ENCODE peak calls at places on chromosomes 2 and 18, in six cellular contexts. H is aorta, Q is astrocyte, F is tibial artery, U is esophagus squamous epithelium, I is thoracic aorta. E is an unnamed sample.

GRCh38 chr2:146764301-146764700 is 1080.5 kb upstream of the ACVR2A start:
- DNase-seq in H (no peak), Q (peak), F (no peak), U (no peak), I (no peak), E (no peak)

GRCh38 chr2:227460079-227460485 is 11.9 kb upstream of the AGFG1 start:
- DNase-seq in H (no peak), Q (peak), F (no peak), U (no peak), I (no peak), E (no peak)

GRCh38 chr2:70596293-70596692 is 42.7 kb upstream of the TGFA start:
- DNase-seq in H (no peak), Q (peak), F (no peak), U (no peak), I (no peak), E (no peak)

GRCh38 chr2:70643715-70644114 is 90.1 kb upstream of the TGFA start:
- DNase-seq in H (no peak), Q (no peak), F (no peak), U (no peak), I (no peak), E (peak)

GRCh38 chr2:88211005-88211808 is 41.1 kb downstream of the THNSL2 start:
- DNase-seq in H (no peak), Q (no peak), F (no peak), U (no peak), I (no peak), E (no peak)

GRCh38 chr2:27194538-27195354 is 17.1 kb upstream of the ATRAID start:
- DNase-seq in H (no peak), Q (no peak), F (no peak), U (no peak), I (no peak), E (no peak)

GRCh38 chr18:59208602-59209001 is 11.4 kb upstream of the GRP start:
- DNase-seq in H (no peak), Q (no peak), F (no peak), U (no peak), I (no peak), E (no peak)

GRCh38 chr2:212170382-212170781 is 368.2 kb downstream of the ERBB4 start:
- DNase-seq in H (no peak), Q (no peak), F (no peak), U (no peak), I (no peak), E (no peak)

GRCh38 chr2:172693529-172694185 is 42.0 kb upstream of the RAPGEF4 start:
- DNase-seq in H (no peak), Q (no peak), F (no peak), U (no peak), I (no peak), E (peak)

GRCh38 chr18:63882333-63883141 is 5.0 kb upstream of the SERPINB2 start:
- DNase-seq in H (no peak), Q (peak), F (no peak), U (no peak), I (no peak), E (no peak)

GRCh38 chr2:177332041-177332991 is 60.3 kb upstream of the AGPS start:
- DNase-seq in H (no peak), Q (peak), F (no peak), U (no peak), I (no peak), E (peak)

GRCh38 chr2:105294046-105294445 is 35.5 kb downstream of the TGFBRAP1 start:
- DNase-seq in H (no peak), Q (no peak), F (no peak), U (no peak), I (no peak), E (no peak)
- H3K27ac ChIP-seq in H (no peak), Q (no peak), F (no peak), U (no peak), I (no peak), E (no peak)

DNA sequence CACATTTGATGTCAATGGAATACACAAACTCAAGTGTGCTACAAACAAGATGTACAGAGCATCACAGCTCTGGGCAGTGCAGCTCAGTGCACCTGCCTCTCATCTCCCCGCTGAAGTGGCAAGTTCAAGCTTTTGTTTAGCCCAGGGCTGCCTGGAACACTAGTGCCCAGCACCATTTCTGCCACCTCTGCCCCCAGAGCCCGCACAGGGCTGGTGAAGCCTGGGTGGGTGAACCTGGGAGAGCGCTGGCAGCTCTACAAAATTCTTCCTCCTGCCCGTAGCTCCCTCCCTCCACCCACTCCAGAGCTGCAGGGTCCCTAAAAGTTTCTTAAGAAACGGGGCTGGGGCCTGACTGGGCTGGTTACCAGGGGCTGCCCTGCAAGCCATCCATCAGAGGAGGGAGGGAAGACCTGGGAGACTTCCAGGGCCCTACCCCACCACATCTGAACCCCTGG is 1.5 kb downstream of the HES6 start:
- DNase-seq in H (no peak), Q (no peak), F (no peak), U (no peak), I (no peak), E (no peak)
- H3K27ac ChIP-seq in H (no peak), Q (no peak), F (no peak), U (no peak), I (no peak), E (no peak)

DNA sequence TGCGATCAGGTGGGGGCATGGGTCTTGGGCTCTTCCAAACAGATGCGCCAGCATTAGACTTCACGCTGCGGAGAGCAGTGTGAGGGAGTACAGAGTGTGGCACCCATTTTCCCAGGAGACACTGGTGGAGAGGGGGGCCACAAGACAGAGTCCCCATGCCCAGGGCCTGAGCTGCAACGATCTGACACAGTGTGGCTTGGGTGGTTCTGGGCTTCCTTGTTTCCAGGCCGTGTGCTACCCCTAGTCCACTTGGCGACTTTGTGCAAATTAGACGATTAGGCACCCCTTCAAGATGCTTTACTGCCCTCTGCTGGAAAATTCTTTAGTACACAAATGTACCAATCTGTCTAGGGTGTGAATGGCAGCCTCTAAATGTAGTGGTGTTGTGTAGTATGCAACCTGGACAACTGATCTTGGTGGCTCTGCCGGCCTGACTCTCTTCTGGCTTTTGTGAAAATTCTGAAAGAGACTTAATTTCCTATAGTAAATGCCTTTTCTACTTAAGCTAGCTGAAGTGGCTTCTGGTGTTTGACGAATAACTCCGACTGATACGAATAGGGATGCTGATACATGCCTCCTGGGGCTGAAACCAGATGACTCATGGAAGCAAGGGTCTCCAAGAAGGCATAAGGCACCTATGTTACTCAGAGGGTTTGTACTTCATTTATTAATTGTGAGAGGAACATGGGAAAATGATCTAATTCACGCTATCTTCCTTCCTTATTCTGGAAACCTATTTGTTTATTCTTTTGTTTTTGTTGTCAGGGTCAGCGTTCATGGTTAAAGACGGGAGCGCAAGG is 92.3 kb upstream of the SMAD2 start:
- DNase-seq in H (peak), Q (peak), F (peak), U (no peak), I (no peak), E (peak)
- H3K27ac ChIP-seq in H (no peak), Q (no peak), F (no peak), U (no peak), I (no peak), E (no peak)

GRCh38 chr2:98683728-98684127 is 47.2 kb downstream of the MGAT4A start:
- DNase-seq in H (no peak), Q (no peak), F (no peak), U (no peak), I (no peak), E (no peak)

GRCh38 chr2:98691307-98691706 is 39.6 kb downstream of the MGAT4A start:
- DNase-seq in H (no peak), Q (no peak), F (no peak), U (no peak), I (no peak), E (no peak)

DNA sequence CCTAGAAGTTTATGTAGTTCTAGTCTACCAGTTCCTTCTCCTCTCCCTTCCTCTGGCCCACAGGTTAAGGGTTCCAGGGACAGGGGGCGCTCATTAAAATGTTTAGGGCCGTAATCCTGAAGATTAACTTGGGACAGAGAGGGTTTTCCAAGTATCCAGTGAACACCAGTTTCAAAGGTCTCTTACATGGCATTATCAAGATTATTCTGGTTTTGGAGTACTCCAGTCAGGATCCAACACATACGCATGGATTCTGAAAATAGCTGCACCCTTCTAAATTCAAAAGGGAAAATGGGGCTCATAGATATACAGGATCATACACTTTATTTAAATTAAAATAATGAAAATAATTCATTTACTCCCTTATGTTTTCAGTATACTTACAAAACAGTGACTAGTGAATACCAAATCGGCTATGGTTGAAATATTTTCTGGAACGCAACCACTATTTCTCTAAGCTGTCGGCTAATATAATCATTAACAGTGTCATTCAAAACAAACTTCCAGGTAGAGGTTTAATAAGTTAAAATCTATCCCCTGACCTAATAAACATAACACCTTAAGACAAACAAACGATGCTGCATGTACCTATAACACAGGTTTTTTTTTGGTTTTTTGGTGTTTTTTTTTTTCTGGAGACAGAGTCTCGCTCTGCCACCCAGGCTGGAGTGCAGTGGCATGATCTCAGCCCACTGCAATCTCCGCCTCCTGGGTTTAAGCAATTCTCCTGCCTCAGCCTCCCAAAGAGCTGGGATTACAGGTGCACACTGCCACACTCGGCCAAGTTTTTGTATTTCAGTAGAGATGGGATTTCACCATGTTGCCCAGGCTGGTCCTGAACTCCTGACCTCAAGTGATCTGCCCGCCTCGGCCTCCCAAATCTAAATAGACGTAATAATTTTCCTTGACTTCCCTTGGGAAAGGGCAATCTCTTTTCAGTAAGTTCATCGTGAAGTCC is 44.7 kb downstream of the MGAT4A start:
- DNase-seq in H (no peak), Q (no peak), F (no peak), U (no peak), I (no peak), E (no peak)
- H3K27ac ChIP-seq in H (no peak), Q (no peak), F (no peak), U (no peak), I (no peak), E (no peak)

GRCh38 chr2:24045511-24046508 is 1.4 kb downstream of the WDCP start:
- DNase-seq in H (no peak), Q (no peak), F (no peak), U (no peak), I (no peak), E (peak)

GRCh38 chr2:24047703-24048033 is 477 bp upstream of the WDCP start:
- DNase-seq in H (no peak), Q (no peak), F (no peak), U (no peak), I (no peak), E (no peak)

GRCh38 chr2:24046599-24046929 is 627 bp downstream of the WDCP start:
- DNase-seq in H (no peak), Q (no peak), F (no peak), U (no peak), I (no peak), E (no peak)

GRCh38 chr2:24048662-24049484 is 668 bp upstream of the FKBP1B start:
- DNase-seq in H (no peak), Q (no peak), F (no peak), U (no peak), I (no peak), E (no peak)

DNA sequence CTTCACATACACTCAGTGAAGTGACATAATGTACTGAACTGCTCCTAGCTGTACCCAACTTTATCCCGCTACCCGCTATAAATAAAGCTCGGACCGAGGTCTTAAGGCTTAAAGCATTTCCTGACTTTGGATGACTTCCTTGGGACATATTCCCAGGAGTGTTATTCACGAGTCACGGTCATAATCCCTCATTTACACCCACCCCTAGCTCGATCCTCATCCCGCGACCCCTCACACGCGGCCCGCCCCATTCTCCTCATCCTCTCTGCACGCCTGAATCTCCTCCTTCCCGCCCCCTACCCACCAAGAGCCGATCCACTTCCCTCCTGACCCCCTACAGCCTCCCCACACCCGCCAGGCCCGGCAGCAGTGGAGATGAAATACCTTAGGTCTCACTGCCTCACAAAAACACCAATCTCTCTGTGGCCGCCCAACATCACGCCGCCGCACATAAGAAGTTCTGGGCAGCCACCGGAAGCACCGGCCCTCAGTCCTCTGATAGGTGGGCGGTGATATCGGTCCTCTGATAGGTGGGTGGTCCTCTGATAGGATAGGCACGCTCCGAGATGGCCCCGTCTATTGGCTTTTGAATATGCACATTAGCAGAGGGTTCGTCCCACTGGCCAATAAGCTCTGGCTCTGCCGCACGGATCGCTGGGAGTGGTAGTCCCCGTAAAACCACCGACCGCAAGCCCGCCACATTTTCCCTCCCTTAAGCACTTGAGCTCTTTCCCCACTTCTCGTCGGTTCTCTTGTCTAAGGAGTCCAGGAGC is at the start of gene WDCP:
- DNase-seq in H (peak), Q (peak), F (peak), U (peak), I (peak), E (peak)
- H3K27ac ChIP-seq in H (peak), Q (peak), F (peak), U (peak), I (peak), E (peak)

DNA sequence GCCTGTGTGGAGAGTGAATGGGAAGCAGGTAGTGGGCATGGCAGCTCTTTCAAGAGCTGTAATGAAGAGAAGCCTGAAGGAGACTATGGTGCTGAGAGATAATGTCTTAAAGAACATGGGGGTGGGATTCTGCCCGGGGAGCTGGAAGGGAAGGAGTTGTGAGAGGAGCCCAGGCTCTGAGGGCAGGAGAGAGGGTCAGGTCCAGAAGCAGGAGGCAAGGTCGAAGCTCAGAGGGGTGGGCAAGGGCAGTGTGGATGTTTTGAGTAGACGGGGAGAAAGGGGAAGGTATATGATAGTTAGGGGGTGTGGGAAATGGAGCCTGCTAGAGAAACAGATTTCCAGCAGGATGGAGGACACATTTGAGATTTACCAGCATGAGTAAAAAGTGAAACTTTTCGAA is 2.1 kb downstream of the CAPN10 start:
- DNase-seq in H (peak), Q (no peak), F (no peak), U (no peak), I (no peak), E (no peak)
- H3K27ac ChIP-seq in H (no peak), Q (no peak), F (no peak), U (no peak), I (no peak), E (no peak)

E was measured in small intestine.